ENCODE peak calls at places on chromosomes 13 and 19, in five cellular contexts. P is uterus, C is AG04449, G is choroid plexus epithelial cell, Q is A549. H is an unnamed sample.

GRCh38 chr13:76826527-76826926 is 59.7 kb downstream of the KCTD12 start:
- DNase-seq in Q (no peak), P (no peak), G (no peak), C (no peak), H (no peak)

GRCh38 chr19:42092350-42092749 is 16.4 kb downstream of the ZNF574 start:
- DNase-seq in G (no peak), P (peak), C (no peak), Q (peak), H (no peak)

GRCh38 chr13:28314879-28315278 is 176.5 kb downstream of the PAN3 start:
- DNase-seq in C (no peak), Q (no peak), P (no peak), G (no peak), H (no peak)

GRCh38 chr13:105219636-105220035 is 1315.8 kb downstream of the EFNB2 start:
- DNase-seq in Q (no peak), P (no peak), C (no peak), G (peak), H (no peak)

GRCh38 chr19:3979674-3980352 is 5.5 kb downstream of the EEF2 start:
- DNase-seq in P (no peak), G (peak), C (no peak), Q (no peak), H (no peak)

GRCh38 chr19:12647490-12648071 is 19.0 kb downstream of the MAN2B1 start:
- DNase-seq in G (peak), C (no peak), Q (no peak), P (peak), H (no peak)

GRCh38 chr13:41654800-41655199 is 197.4 kb downstream of the RGCC start:
- DNase-seq in P (no peak), Q (no peak), C (no peak), G (no peak), H (no peak)

GRCh38 chr19:29467824-29468401 is 57.9 kb upstream of the VSTM2B start:
- DNase-seq in G (peak), C (no peak), P (no peak), Q (peak), H (peak)

GRCh38 chr19:12665281-12665573 is 1.3 kb downstream of the MAN2B1 start:
- DNase-seq in Q (no peak), C (no peak), G (no peak), P (no peak), H (no peak)

GRCh38 chr13:112670118-112670517 is 19.7 kb upstream of the ATP11A start:
- DNase-seq in P (no peak), C (no peak), Q (no peak), G (no peak), H (no peak)

GRCh38 chr19:5832049-5832448 is 7.5 kb downstream of the FUT6 start:
- DNase-seq in Q (no peak), G (no peak), P (no peak), C (no peak), H (no peak)

GRCh38 chr13:37065893-37066526 is 6.5 kb upstream of the SUPT20H start:
- DNase-seq in Q (no peak), C (no peak), P (no peak), G (no peak), H (no peak)

GRCh38 chr19:54121259-54121658 is 5.7 kb downstream of the PRPF31 start:
- DNase-seq in P (no peak), G (no peak), Q (no peak), C (no peak), H (no peak)

GRCh38 chr19:23075031-23075733 is 41.6 kb upstream of the ZNF730 start:
- DNase-seq in Q (no peak), P (peak), C (no peak), G (peak), H (peak)

GRCh38 chr19:50330365-50331078 is 1.3 kb upstream of the KCNC3 start:
- DNase-seq in C (no peak), Q (peak), G (peak), P (peak), H (no peak)

GRCh38 chr13:60018536-60018935 is 145.2 kb downstream of the DIAPH3 start:
- DNase-seq in Q (no peak), P (no peak), C (no peak), G (no peak), H (no peak)

GRCh38 chr19:10726268-10726667 is 8.4 kb downstream of the DNM2 start:
- DNase-seq in P (no peak), Q (no peak), G (no peak), C (no peak), H (no peak)

GRCh38 chr13:110334841-110335490 is 27.9 kb downstream of the COL4A2 start:
- DNase-seq in Q (no peak), G (peak), C (no peak), P (no peak), H (no peak)

GRCh38 chr13:35716186-35716585 is 239.7 kb upstream of the MAB21L1 start:
- DNase-seq in P (peak), C (no peak), Q (no peak), G (peak), H (no peak)

GRCh38 chr13:45362939-45363338 is 22.0 kb upstream of the TPT1 start:
- DNase-seq in P (no peak), G (no peak), Q (no peak), C (no peak), H (no peak)

GRCh38 chr19:48474084-48474592 is 5.0 kb downstream of the CYTH2 start:
- DNase-seq in P (no peak), Q (no peak), G (no peak), C (no peak), H (no peak)

GRCh38 chr19:43524922-43525835 is 1.8 kb downstream of the ETHE1 start:
- DNase-seq in C (no peak), G (peak), P (peak), Q (peak), H (no peak)

GRCh38 chr13:96636310-96636709 is 358.0 kb downstream of the OXGR1 start:
- DNase-seq in G (peak), C (no peak), P (no peak), Q (no peak), H (no peak)

GRCh38 chr13:76886292-76887061 is at the start of gene KCTD12:
- DNase-seq in P (peak), Q (peak), G (peak), C (no peak), H (no peak)

GRCh38 chr13:81686877-81687276 is 1346.0 kb upstream of the SPRY2 start:
- DNase-seq in C (no peak), G (peak), Q (no peak), P (no peak), H (no peak)

GRCh38 chr13:24271611-24272451 is 37.5 kb upstream of the C1QTNF9 start:
- DNase-seq in Q (no peak), G (peak), C (no peak), P (peak), H (peak)

GRCh38 chr13:24272452-24273161 is 36.8 kb upstream of the C1QTNF9 start:
- DNase-seq in P (peak), C (no peak), G (no peak), Q (no peak), H (no peak)

GRCh38 chr13:24269803-24270202 is 39.6 kb upstream of the C1QTNF9 start:
- DNase-seq in P (no peak), G (peak), C (no peak), Q (no peak), H (no peak)

GRCh38 chr13:24271231-24271610 is 38.2 kb upstream of the C1QTNF9 start:
- DNase-seq in G (no peak), Q (no peak), C (no peak), P (no peak), H (no peak)

DNA sequence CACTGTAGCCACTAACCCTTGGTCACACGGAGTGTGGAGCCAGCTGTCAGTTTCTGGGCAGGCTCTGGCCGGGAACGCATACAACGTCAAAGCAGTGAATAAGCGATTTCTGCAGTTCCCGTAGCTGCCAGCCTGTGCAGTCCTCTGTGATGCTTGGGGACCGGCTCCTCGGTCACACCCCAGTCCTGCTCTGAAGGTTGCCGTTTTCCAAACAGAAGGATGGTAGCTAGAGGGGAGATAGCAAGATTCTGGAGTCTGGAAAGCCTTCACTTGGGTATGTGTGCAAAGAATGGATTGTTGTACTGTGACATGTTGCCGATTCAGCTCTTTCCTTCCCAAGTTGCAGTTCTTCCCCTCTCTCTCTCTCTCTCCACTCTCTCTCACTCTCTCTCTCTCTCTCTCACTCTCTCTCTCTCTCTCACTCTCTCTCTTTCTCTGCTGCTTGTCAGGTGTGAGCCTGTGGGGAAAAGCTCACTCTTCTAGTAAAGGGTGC is 38.7 kb upstream of the C1QTNF9 start:
- DNase-seq in Q (peak), G (peak), P (peak), C (no peak), H (no peak)
- TF ChIP-seq CTCF in Q (no peak), G (no peak), P (peak), C (no peak), H (no peak)

DNA sequence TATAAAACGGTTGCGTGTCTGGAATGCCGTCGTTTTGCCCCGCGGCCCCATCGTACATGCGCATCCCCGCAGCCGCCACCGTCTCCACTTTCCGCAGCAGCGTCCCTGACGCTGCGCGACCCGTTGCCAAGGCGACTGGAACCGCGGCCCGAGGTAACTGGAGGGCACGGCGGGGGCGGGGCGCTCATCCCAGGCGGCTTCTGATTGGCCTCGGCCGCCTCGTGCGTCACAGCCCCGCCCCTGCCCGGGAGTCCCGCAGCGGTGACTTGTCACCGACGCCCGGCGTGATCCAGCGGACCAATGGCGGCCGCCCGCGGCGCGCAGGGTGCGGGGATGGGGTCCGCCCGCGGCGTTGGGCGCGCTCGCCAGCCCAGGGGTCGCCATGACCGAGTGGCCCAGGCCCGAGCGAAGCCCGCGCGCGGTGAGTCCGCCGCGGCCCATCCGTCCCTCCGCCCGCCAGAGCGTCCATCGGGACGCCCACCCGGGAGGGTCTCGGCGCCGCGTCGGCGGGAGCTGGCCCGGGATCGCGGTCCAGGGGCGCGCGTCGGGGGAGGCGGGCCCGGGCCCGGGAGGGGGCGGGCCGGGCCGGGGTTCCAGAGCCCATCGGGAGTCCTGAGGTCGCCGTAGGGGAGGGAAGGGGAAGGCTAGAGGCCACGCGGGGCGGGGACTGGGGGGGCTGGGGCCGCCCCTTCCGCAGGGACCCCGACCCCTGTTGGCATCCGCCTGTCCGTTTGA is at the start of gene ZSCAN1:
- DNase-seq in C (peak), G (peak), Q (no peak), P (peak), H (no peak)
- H3K4me3 ChIP-seq in C (peak), G (peak), Q (no peak), P (peak), H (no peak)

GRCh38 chr19:55468054-55468393 is 3.5 kb upstream of the C19orf85 start:
- DNase-seq in Q (no peak), C (no peak), G (no peak), P (no peak), H (no peak)
- TF ChIP-seq CTCF in Q (peak), C (no peak), G (no peak), P (no peak), H (no peak)

GRCh38 chr13:31154939-31155338 is 6.8 kb downstream of the HSPH1 start:
- DNase-seq in G (peak), C (no peak), Q (no peak), P (no peak), H (no peak)
- H3K4me3 ChIP-seq in G (no peak), C (no peak), Q (no peak), P (no peak), H (no peak)

GRCh38 chr19:709196-709964 is 645 bp downstream of the PALM start:
- DNase-seq in P (no peak), C (no peak), G (no peak), Q (no peak), H (no peak)

GRCh38 chr19:708154-709141 is at the start of gene PALM:
- DNase-seq in Q (no peak), C (no peak), P (no peak), G (no peak), H (no peak)

GRCh38 chr19:703329-703650 is 5.4 kb upstream of the PALM start:
- DNase-seq in G (no peak), Q (no peak), P (no peak), C (no peak), H (no peak)

GRCh38 chr19:704447-704741 is 4.3 kb upstream of the PALM start:
- DNase-seq in Q (no peak), P (no peak), G (no peak), C (no peak), H (no peak)

DNA sequence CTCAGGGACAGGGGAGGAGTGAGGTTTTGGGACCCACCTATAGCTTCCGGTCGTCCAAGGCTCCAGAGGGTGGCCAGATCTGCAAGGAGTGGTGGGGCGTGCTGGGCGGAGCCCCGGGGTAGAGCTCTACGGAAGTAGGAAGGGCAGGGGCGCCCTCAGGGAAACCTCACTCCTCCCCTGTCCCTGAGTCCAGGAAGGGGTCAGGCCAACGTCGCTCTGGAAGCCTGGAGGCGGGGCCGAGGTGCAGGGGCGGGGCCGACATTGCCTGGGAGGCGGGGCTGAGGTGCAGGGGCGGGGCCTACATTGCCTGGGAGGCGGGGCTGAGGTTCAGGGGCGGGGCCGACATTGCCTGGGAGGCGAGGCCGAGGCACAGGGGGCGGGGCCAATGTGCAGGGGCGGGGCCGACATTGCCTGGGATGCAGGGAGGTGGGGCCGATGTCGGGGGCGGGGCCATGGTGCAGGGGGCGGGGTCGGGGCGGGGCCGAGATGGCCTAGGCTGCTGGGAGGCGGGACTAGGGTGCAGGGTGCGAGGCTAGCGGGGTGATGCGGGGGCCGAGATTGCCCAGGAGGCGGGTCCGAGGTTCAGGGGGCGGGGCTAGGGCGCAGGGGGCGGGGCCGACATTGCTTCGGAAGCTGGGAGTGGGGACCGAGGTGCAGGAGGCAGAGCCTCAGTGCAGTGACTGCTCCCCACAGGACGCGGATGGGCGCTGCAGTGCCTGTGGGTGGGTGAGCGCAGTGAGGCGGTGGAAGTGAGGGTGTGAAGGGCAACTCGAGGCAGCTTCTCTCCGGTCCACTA is 4.9 kb upstream of the PALM start:
- DNase-seq in P (peak), G (peak), Q (peak), C (no peak), H (no peak)
- TF ChIP-seq CTCF in P (no peak), G (no peak), Q (no peak), C (no peak), H (no peak)

DNA sequence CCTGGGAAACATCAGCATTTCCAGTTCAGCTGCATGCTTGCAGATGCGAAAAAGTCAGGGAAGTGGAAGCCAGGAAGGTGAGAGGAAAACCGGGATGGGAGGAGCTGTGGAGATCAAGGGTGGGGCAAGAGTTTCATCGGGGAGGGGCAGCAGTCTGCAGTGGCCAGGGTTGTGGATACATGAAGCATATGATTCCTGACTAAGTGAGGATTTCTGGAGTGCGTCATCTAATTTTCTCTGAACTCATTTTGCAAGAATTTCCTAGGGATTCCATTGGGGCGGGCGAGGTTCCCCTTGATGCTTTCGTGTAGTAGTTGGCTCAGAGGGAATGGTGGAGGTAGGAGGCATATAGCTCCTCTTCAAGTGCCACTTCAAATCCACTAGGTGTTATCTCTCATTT is 344.1 kb upstream of the TMTC4 start:
- DNase-seq in P (no peak), G (peak), Q (peak), C (peak), H (no peak)
- H3K4me3 ChIP-seq in P (no peak), G (no peak), Q (no peak), C (no peak), H (no peak)